ENCODE peak calls at places on chromosomes 16 and 17, in ten cellular contexts. One of them, this sample, is unnamed.

GRCh38 chr17:43900858-43901754 is 6.2 kb downstream of the MPP2 start:
- DNase-seq in cardiac fibroblast: no peak
- DNase-seq in H54: peak; percentile 47
- DNase-seq in caudate nucleus: no peak
- DNase-seq in activated CD4-positive, CD25-positive, alpha-beta regulatory T cell: no peak
- DNase-seq in AG10803: no peak
- DNase-seq in HCEC 1CT: no peak
- DNase-seq in pancreas: no peak
- DNase-seq in central memory CD4-positive, alpha-beta T cell: no peak
- DNase-seq in uterus: no peak
- DNase-seq in this sample: no peak

GRCh38 chr16:56424791-56425438 is 430 bp downstream of the AMFR start:
- DNase-seq in cardiac fibroblast: no peak
- DNase-seq in activated CD4-positive, CD25-positive, alpha-beta regulatory T cell: no peak
- DNase-seq in H54: peak; percentile 14
- DNase-seq in pancreas: peak; percentile 27
- DNase-seq in caudate nucleus: peak; percentile 47
- DNase-seq in central memory CD4-positive, alpha-beta T cell: no peak
- DNase-seq in AG10803: peak; percentile 5
- DNase-seq in uterus: peak; percentile 36
- DNase-seq in HCEC 1CT: no peak
- DNase-seq in this sample: peak; percentile 20

GRCh38 chr16:53131363-53132071 is 76.7 kb downstream of the CHD9 start:
- DNase-seq in central memory CD4-positive, alpha-beta T cell: peak; percentile 52
- DNase-seq in cardiac fibroblast: peak; percentile 58
- DNase-seq in H54: peak; percentile 47
- DNase-seq in activated CD4-positive, CD25-positive, alpha-beta regulatory T cell: peak; percentile 41
- DNase-seq in AG10803: peak; percentile 47
- DNase-seq in pancreas: peak; percentile 56
- DNase-seq in caudate nucleus: peak; percentile 37
- DNase-seq in HCEC 1CT: peak; percentile 61
- DNase-seq in uterus: peak; percentile 65
- DNase-seq in this sample: peak; percentile 39

GRCh38 chr17:53061446-53061845 is 761.3 kb upstream of the KIF2B start:
- DNase-seq in activated CD4-positive, CD25-positive, alpha-beta regulatory T cell: no peak
- DNase-seq in caudate nucleus: no peak
- DNase-seq in uterus: no peak
- DNase-seq in AG10803: no peak
- DNase-seq in pancreas: no peak
- DNase-seq in central memory CD4-positive, alpha-beta T cell: no peak
- DNase-seq in H54: no peak
- DNase-seq in HCEC 1CT: no peak
- DNase-seq in cardiac fibroblast: no peak
- DNase-seq in this sample: no peak

GRCh38 chr17:59254742-59255141 is 34.4 kb downstream of the GDPD1 start:
- DNase-seq in uterus: no peak
- DNase-seq in activated CD4-positive, CD25-positive, alpha-beta regulatory T cell: no peak
- DNase-seq in HCEC 1CT: no peak
- DNase-seq in cardiac fibroblast: no peak
- DNase-seq in H54: no peak
- DNase-seq in caudate nucleus: no peak
- DNase-seq in pancreas: no peak
- DNase-seq in AG10803: no peak
- DNase-seq in central memory CD4-positive, alpha-beta T cell: no peak
- DNase-seq in this sample: no peak

GRCh38 chr17:5837055-5837491 is 233.1 kb upstream of the WSCD1 start:
- DNase-seq in uterus: no peak
- DNase-seq in H54: peak; percentile 37
- DNase-seq in cardiac fibroblast: peak; percentile 71
- DNase-seq in HCEC 1CT: peak; percentile 56
- DNase-seq in caudate nucleus: no peak
- DNase-seq in AG10803: peak; percentile 62
- DNase-seq in pancreas: no peak
- DNase-seq in central memory CD4-positive, alpha-beta T cell: no peak
- DNase-seq in activated CD4-positive, CD25-positive, alpha-beta regulatory T cell: no peak
- DNase-seq in this sample: no peak

GRCh38 chr17:80281516-80281915 is 20.9 kb downstream of the RNF213 start:
- DNase-seq in central memory CD4-positive, alpha-beta T cell: no peak
- DNase-seq in cardiac fibroblast: no peak
- DNase-seq in activated CD4-positive, CD25-positive, alpha-beta regulatory T cell: no peak
- DNase-seq in HCEC 1CT: no peak
- DNase-seq in caudate nucleus: no peak
- DNase-seq in H54: no peak
- DNase-seq in AG10803: no peak
- DNase-seq in uterus: no peak
- DNase-seq in pancreas: no peak
- DNase-seq in this sample: no peak

GRCh38 chr16:23949630-23950290 is 114.0 kb downstream of the PRKCB start:
- DNase-seq in activated CD4-positive, CD25-positive, alpha-beta regulatory T cell: no peak
- DNase-seq in pancreas: no peak
- DNase-seq in HCEC 1CT: no peak
- DNase-seq in AG10803: no peak
- DNase-seq in caudate nucleus: no peak
- DNase-seq in uterus: no peak
- DNase-seq in cardiac fibroblast: no peak
- DNase-seq in H54: no peak
- DNase-seq in central memory CD4-positive, alpha-beta T cell: peak; percentile 79
- DNase-seq in this sample: no peak

GRCh38 chr16:50697881-50698767 is 4.7 kb downstream of the NOD2 start:
- DNase-seq in HCEC 1CT: peak; percentile 4
- DNase-seq in caudate nucleus: no peak
- DNase-seq in pancreas: no peak
- DNase-seq in activated CD4-positive, CD25-positive, alpha-beta regulatory T cell: peak; percentile 29
- DNase-seq in H54: no peak
- DNase-seq in cardiac fibroblast: peak; percentile 65
- DNase-seq in uterus: peak; percentile 45
- DNase-seq in AG10803: peak; percentile 33
- DNase-seq in central memory CD4-positive, alpha-beta T cell: peak; percentile 49
- DNase-seq in this sample: no peak

GRCh38 chr17:52721932-52722331 is 563.4 kb upstream of the CA10 start:
- DNase-seq in AG10803: no peak
- DNase-seq in pancreas: no peak
- DNase-seq in activated CD4-positive, CD25-positive, alpha-beta regulatory T cell: no peak
- DNase-seq in cardiac fibroblast: no peak
- DNase-seq in uterus: no peak
- DNase-seq in central memory CD4-positive, alpha-beta T cell: no peak
- DNase-seq in HCEC 1CT: no peak
- DNase-seq in H54: no peak
- DNase-seq in caudate nucleus: no peak
- DNase-seq in this sample: no peak

GRCh38 chr17:78432929-78433727 is 54.7 kb downstream of the PGS1 start:
- DNase-seq in cardiac fibroblast: no peak
- DNase-seq in HCEC 1CT: no peak
- DNase-seq in AG10803: no peak
- DNase-seq in uterus: no peak
- DNase-seq in caudate nucleus: no peak
- DNase-seq in pancreas: no peak
- DNase-seq in H54: no peak
- DNase-seq in activated CD4-positive, CD25-positive, alpha-beta regulatory T cell: no peak
- DNase-seq in central memory CD4-positive, alpha-beta T cell: no peak
- DNase-seq in this sample: no peak

This sample was measured in putamen.